ENCODE peak calls at places on chromosomes 2 and 18, in seven cellular contexts. Y, V, N, E, S, O and T are unnamed samples.

GRCh38 chr2:54979645-54980044 is 70.6 kb downstream of the RTN4 start:
- DNase-seq in O (no peak), V (no peak), N (no peak), Y (no peak), S (no peak), E (no peak), T (no peak)

GRCh38 chr2:179336782-179337534 is 72.3 kb upstream of the SESTD1 start:
- DNase-seq in V (peak), Y (no peak), S (no peak), E (peak), N (no peak), O (no peak), T (no peak)

GRCh38 chr18:50460062-50460461 is 85.2 kb downstream of the SKA1 start:
- DNase-seq in Y (no peak), O (no peak), E (no peak), V (no peak), S (no peak), N (no peak), T (no peak)

GRCh38 chr2:83584674-83585073 is 874.4 kb downstream of the SUCLG1 start:
- DNase-seq in N (no peak), O (no peak), V (no peak), E (peak), Y (no peak), S (no peak), T (no peak)

GRCh38 chr18:34947711-34948125 is 93.5 kb upstream of the MAPRE2 start:
- DNase-seq in V (peak), O (no peak), N (no peak), S (no peak), Y (no peak), E (no peak), T (no peak)

GRCh38 chr2:74181739-74182138 is 3.1 kb upstream of the MOB1A start:
- DNase-seq in Y (no peak), V (no peak), O (no peak), E (no peak), N (no peak), S (no peak), T (no peak)

GRCh38 chr18:22268641-22269128 is 99.3 kb downstream of the GATA6 start:
- DNase-seq in V (no peak), Y (no peak), S (no peak), O (peak), E (no peak), N (no peak), T (no peak)

GRCh38 chr18:76922107-76922506 is 99.8 kb downstream of the ZNF236 start:
- DNase-seq in V (peak), N (peak), Y (peak), S (peak), E (no peak), O (peak), T (peak)

GRCh38 chr2:137155351-137156104 is 390.2 kb downstream of the THSD7B start:
- DNase-seq in S (no peak), O (no peak), V (peak), N (no peak), Y (no peak), E (no peak), T (no peak)

GRCh38 chr2:128645631-128646030 is 327.0 kb upstream of the HS6ST1 start:
- DNase-seq in V (no peak), Y (no peak), S (no peak), O (no peak), E (no peak), N (no peak), T (no peak)

GRCh38 chr2:138433995-138434991 is 67.3 kb upstream of the SPOPL start:
- DNase-seq in V (no peak), N (no peak), O (peak), Y (no peak), E (no peak), S (no peak), T (no peak)

GRCh38 chr18:21656402-21656801 is 44.3 kb downstream of the SNRPD1 start:
- DNase-seq in S (no peak), E (peak), O (no peak), V (peak), Y (no peak), N (no peak), T (no peak)

GRCh38 chr2:196750977-196751631 is 48.4 kb downstream of the GTF3C3 start:
- DNase-seq in O (peak), V (peak), E (peak), N (peak), Y (peak), S (peak), T (no peak)

GRCh38 chr18:78766651-78767533 is 212.7 kb upstream of the SALL3 start:
- DNase-seq in N (no peak), Y (no peak), V (no peak), E (no peak), O (no peak), S (no peak), T (no peak)

GRCh38 chr2:17043173-17043572 is 377.5 kb upstream of the CYRIA start:
- DNase-seq in O (no peak), Y (no peak), S (no peak), V (peak), N (no peak), E (no peak), T (no peak)

GRCh38 chr2:71620851-71621251 is 167.5 kb downstream of the DYSF start:
- DNase-seq in O (no peak), S (no peak), Y (no peak), E (no peak), N (no peak), V (no peak), T (no peak)

GRCh38 chr2:140698736-140699135 is 1432.1 kb downstream of the LRP1B start:
- DNase-seq in N (no peak), O (no peak), Y (no peak), E (no peak), S (no peak), V (no peak), T (no peak)

GRCh38 chr2:12807907-12808810 is 91.4 kb downstream of the TRIB2 start:
- DNase-seq in S (no peak), N (no peak), Y (no peak), O (no peak), V (no peak), E (no peak), T (no peak)

GRCh38 chr2:134160793-134161504 is 92.9 kb upstream of the MGAT5 start:
- DNase-seq in Y (no peak), E (no peak), S (no peak), V (peak), N (no peak), O (no peak), T (no peak)

GRCh38 chr2:207692206-207693065 is 19.0 kb upstream of the CCNYL1 start:
- DNase-seq in E (no peak), V (peak), N (peak), O (peak), S (peak), Y (peak), T (peak)

GRCh38 chr18:9705183-9705864 is 2.8 kb upstream of the RAB31 start:
- DNase-seq in Y (no peak), S (no peak), E (peak), N (no peak), O (no peak), V (peak), T (no peak)

GRCh38 chr18:44742741-44743311 is 62.1 kb downstream of the SETBP1 start:
- DNase-seq in E (peak), S (no peak), Y (no peak), N (no peak), O (peak), V (peak), T (no peak)

GRCh38 chr2:104889261-104890091 is 35.6 kb downstream of the POU3F3 start:
- DNase-seq in E (no peak), Y (no peak), V (no peak), S (no peak), N (no peak), O (no peak), T (no peak)